ENCODE peak calls at places on chromosomes 12 and 14, in six cellular contexts. B, A, V, U, G and T are unnamed samples.

GRCh38 chr12:107418976-107419375 is 266.6 kb upstream of the PWP1 start:
- DNase-seq in B (no peak), V (no peak), G (no peak), U (no peak), A (no peak), T (no peak)

GRCh38 chr14:105067140-105067968 is 2.1 kb upstream of the GPR132 start:
- DNase-seq in A (no peak), U (peak), V (no peak), G (no peak), B (peak), T (no peak)

GRCh38 chr12:118350908-118351592 is 21.7 kb downstream of the TAOK3 start:
- DNase-seq in U (no peak), B (no peak), G (no peak), V (no peak), A (no peak), T (no peak)

GRCh38 chr12:132772551-132772950 is 10.9 kb upstream of the ANKLE2 start:
- DNase-seq in U (no peak), V (no peak), G (no peak), B (no peak), A (peak), T (no peak)

GRCh38 chr12:122099280-122099749 is 20.8 kb downstream of the MLXIP start:
- DNase-seq in B (no peak), V (no peak), G (no peak), A (no peak), U (no peak), T (no peak)

GRCh38 chr12:52202361-52203078 is 10.7 kb upstream of the KRT80 start:
- DNase-seq in G (no peak), A (no peak), V (no peak), B (no peak), U (peak), T (no peak)

GRCh38 chr12:27293463-27293862 is 39.2 kb upstream of the BMAL2 start:
- DNase-seq in B (peak), V (no peak), U (no peak), A (peak), G (no peak), T (no peak)

GRCh38 chr14:92153581-92153980 is 31.8 kb downstream of the CPSF2 start:
- DNase-seq in A (no peak), G (no peak), B (no peak), U (no peak), V (no peak), T (no peak)

GRCh38 chr12:89731064-89731463 is 22.4 kb upstream of the ATP2B1 start:
- DNase-seq in G (no peak), A (no peak), V (no peak), U (no peak), B (peak), T (no peak)

GRCh38 chr12:64469455-64470142 is 17.7 kb downstream of the TBK1 start:
- DNase-seq in A (no peak), G (no peak), V (no peak), U (no peak), B (no peak), T (no peak)

GRCh38 chr12:103586791-103587370 is at the start of gene STAB2:
- DNase-seq in A (no peak), B (no peak), V (no peak), G (no peak), U (no peak), T (no peak)

GRCh38 chr14:83356080-83356479 is 1822.4 kb upstream of the SEL1L start:
- DNase-seq in V (no peak), U (no peak), B (no peak), A (no peak), G (no peak), T (no peak)

GRCh38 chr14:82642425-82642824 is 1108.8 kb upstream of the SEL1L start:
- DNase-seq in B (no peak), A (no peak), U (peak), V (peak), G (no peak), T (no peak)

GRCh38 chr12:108577458-108577857 is 15.1 kb downstream of the ISCU start:
- DNase-seq in G (no peak), V (no peak), B (no peak), A (no peak), U (no peak), T (no peak)

GRCh38 chr14:21723431-21724045 is 49.9 kb upstream of the OR4E1 start:
- DNase-seq in B (no peak), U (no peak), A (peak), G (no peak), V (no peak), T (peak)

GRCh38 chr12:53300187-53300586 is 692 bp downstream of the MYG1 start:
- DNase-seq in A (no peak), V (no peak), G (no peak), B (peak), U (no peak), T (peak)

GRCh38 chr12:100737168-100737567 is 57.4 kb upstream of the ANO4 start:
- DNase-seq in V (no peak), B (no peak), A (no peak), U (no peak), G (no peak), T (no peak)

GRCh38 chr12:3489057-3489456 is 1.9 kb upstream of the PRMT8 start:
- DNase-seq in V (no peak), G (no peak), B (peak), A (no peak), U (no peak), T (peak)

GRCh38 chr14:71933026-71933587 is 878 bp downstream of the RGS6 start:
- DNase-seq in V (no peak), G (peak), U (no peak), B (no peak), A (no peak), T (no peak)

GRCh38 chr12:120041386-120042231 is 52.6 kb downstream of the BICDL1 start:
- DNase-seq in V (no peak), A (no peak), U (no peak), B (no peak), G (no peak), T (no peak)

GRCh38 chr14:54817506-54817905 is 85.1 kb downstream of the GCH1 start:
- DNase-seq in B (no peak), A (no peak), U (no peak), G (no peak), V (no peak), T (no peak)

GRCh38 chr12:75528272-75528671 is 16.9 kb upstream of the KRR1 start:
- DNase-seq in B (no peak), G (no peak), U (no peak), V (no peak), A (no peak), T (no peak)

GRCh38 chr14:105205718-105206208 is 24.7 kb upstream of the NUDT14 start:
- DNase-seq in G (no peak), U (peak), B (no peak), V (no peak), A (no peak), T (no peak)

GRCh38 chr14:104967414-104968152 is 10.6 kb downstream of the AHNAK2 start:
- DNase-seq in V (no peak), B (no peak), A (no peak), G (no peak), U (peak), T (peak)

GRCh38 chr14:31441273-31442110 is 15.8 kb downstream of the DTD2 start:
- DNase-seq in B (no peak), U (no peak), A (no peak), V (no peak), G (no peak), T (no peak)

GRCh38 chr14:50262865-50263264 is 31.5 kb upstream of the SOS2 start:
- DNase-seq in B (no peak), G (no peak), A (no peak), V (no peak), U (no peak), T (no peak)

GRCh38 chr12:2057041-2057792 is 4.4 kb downstream of the CACNA1C start:
- DNase-seq in B (peak), G (peak), A (peak), U (no peak), V (no peak), T (no peak)

GRCh38 chr12:9868271-9868815 is 811 bp downstream of the CLEC2B start:
- DNase-seq in U (no peak), V (no peak), B (no peak), G (no peak), A (no peak), T (no peak)

GRCh38 chr14:102749833-102750775 is 27.1 kb upstream of the TRAF3 start:
- DNase-seq in U (no peak), V (no peak), G (no peak), B (no peak), A (no peak), T (no peak)

GRCh38 chr14:38405851-38406630 is 150.1 kb upstream of the CLEC14A start:
- DNase-seq in U (no peak), A (no peak), G (no peak), V (no peak), B (peak), T (no peak)

GRCh38 chr12:116142936-116143882 is 134.3 kb downstream of the MED13L start:
- DNase-seq in V (no peak), G (no peak), B (peak), A (no peak), U (no peak), T (peak)

GRCh38 chr14:73727181-73727580 is 13.0 kb upstream of the PNMA1 start:
- DNase-seq in U (peak), B (no peak), V (no peak), A (no peak), G (no peak), T (no peak)

DNA sequence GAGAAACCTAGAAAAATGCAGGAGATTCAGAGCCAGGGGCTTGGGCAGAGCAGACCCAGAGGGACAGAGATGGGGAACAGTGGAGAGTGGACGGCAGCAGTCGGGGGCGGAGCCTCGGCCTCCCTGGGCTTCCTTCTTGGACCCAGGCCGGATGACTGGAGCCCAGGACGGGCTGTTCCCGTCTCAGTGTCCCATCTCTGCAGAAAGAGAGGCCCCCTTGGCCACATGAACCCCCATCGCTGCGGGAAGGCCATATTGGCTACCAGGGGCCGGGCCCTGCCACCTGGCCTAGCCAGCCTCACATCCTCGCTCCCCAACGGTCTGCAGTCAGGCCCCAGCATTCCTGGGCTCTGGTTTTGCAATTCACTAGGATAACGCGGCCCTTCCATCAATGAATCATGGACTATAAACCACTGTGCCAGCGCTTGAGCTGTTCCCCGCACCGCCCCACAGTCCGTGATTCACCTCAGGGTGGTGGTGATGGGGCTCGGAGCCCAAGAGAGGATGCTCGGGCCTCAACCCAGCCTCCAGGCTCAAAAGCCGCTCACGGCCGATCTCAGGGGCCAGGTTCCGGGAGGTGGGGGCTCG is 116.5 kb downstream of the RFLNA start:
- DNase-seq in G (peak), B (peak), V (peak), A (peak), U (no peak), T (peak)
- TF ChIP-seq CTCF in G (no peak), B (no peak), V (no peak), A (no peak), U (no peak), T (no peak)

GRCh38 chr14:44989497-44990440 is 27.8 kb downstream of the TOGARAM1 start:
- DNase-seq in B (no peak), G (peak), U (no peak), V (no peak), A (no peak), T (no peak)
- H3K27ac ChIP-seq in B (no peak), G (peak), U (no peak), V (no peak), A (no peak), T (no peak)

DNA sequence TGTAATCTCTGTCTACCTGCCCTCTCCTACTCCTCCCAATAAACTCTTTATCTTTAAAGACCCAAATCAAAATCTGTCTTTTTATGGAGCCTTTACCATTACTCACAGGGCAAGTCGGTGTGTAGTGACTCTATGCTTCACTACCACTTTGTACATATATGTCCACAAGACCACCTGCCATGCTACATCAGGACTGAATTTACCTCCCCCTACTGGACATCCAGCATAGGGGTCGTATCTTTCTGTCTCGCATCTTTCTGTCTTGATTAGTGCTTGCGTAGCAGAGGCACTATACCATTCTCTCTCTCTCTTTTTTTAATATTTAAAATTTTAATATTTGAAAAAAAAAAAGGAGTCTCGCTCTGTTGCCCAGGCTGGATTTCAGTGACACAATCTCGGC is 587.5 kb downstream of the SOX5 start:
- DNase-seq in U (no peak), V (no peak), G (no peak), A (no peak), B (no peak), T (no peak)
- TF ChIP-seq CTCF in U (no peak), V (no peak), G (no peak), A (no peak), B (peak), T (no peak)

DNA sequence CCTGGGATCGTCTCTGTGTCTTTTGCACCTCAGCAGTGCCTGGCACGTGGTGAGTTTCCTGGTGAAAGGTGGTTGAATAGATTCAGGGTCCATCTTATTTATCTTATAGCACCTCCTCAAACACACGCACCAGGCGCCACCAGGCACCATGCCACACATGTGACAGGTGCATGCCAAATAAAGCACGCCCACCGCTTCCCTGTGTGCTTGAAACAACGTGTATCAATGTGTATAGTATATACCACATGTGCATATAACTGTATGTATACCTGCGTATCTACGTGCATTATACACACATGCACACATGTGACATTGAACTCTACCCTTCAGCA is 9.9 kb downstream of the EML1 start:
- DNase-seq in V (no peak), A (no peak), U (no peak), B (no peak), G (no peak), T (no peak)
- H3K27ac ChIP-seq in V (no peak), A (no peak), U (no peak), B (no peak), G (no peak), T (no peak)